ENCODE peak calls at places on chromosomes 5 and 9, in five cellular contexts. One of them, this sample, is unnamed. For H3K27me3, the result is how much of the 10 kb centered on the place peaks cover.

GRCh38 chr9:125525846-125526619 is 181.0 kb downstream of the MAPKAP1 start:
- DNase-seq in AG04450: peak
- DNase-seq in PC-9: no peak
- DNase-seq in endothelial cell of umbilical vein: peak
- DNase-seq in pancreas: no peak
- DNase-seq in this sample: no peak

GRCh38 chr9:97556721-97557605 is 55.5 kb downstream of the TMOD1 start:
- DNase-seq in endothelial cell of umbilical vein: no peak
- DNase-seq in pancreas: peak
- DNase-seq in AG04450: no peak
- DNase-seq in PC-9: no peak
- DNase-seq in this sample: no peak

GRCh38 chr5:32508806-32509805 is 64.6 kb upstream of the ZFR start:
- DNase-seq in pancreas: no peak
- DNase-seq in PC-9: no peak
- DNase-seq in endothelial cell of umbilical vein: no peak
- DNase-seq in AG04450: no peak
- DNase-seq in this sample: no peak

GRCh38 chr5:157611571-157612067 is 36.0 kb upstream of the ADAM19 start:
- DNase-seq in AG04450: no peak
- DNase-seq in PC-9: no peak
- DNase-seq in endothelial cell of umbilical vein: no peak
- DNase-seq in pancreas: no peak
- DNase-seq in this sample: no peak

GRCh38 chr9:19306568-19306967 is 73.5 kb downstream of the RPS6 start:
- DNase-seq in PC-9: no peak
- DNase-seq in endothelial cell of umbilical vein: no peak
- DNase-seq in AG04450: no peak
- DNase-seq in pancreas: no peak
- DNase-seq in this sample: no peak

GRCh38 chr9:127730799-127731410 is 4.2 kb downstream of the TOR2A start:
- DNase-seq in PC-9: no peak
- DNase-seq in AG04450: no peak
- DNase-seq in pancreas: no peak
- DNase-seq in endothelial cell of umbilical vein: no peak
- DNase-seq in this sample: no peak

GRCh38 chr5:175640108-175640507 is 17.8 kb upstream of the HRH2 start:
- DNase-seq in pancreas: no peak
- DNase-seq in endothelial cell of umbilical vein: no peak
- DNase-seq in AG04450: no peak
- DNase-seq in PC-9: no peak
- DNase-seq in this sample: no peak

GRCh38 chr9:136854842-136855460 is 2.8 kb downstream of the MAMDC4 start:
- DNase-seq in endothelial cell of umbilical vein: no peak
- DNase-seq in PC-9: no peak
- DNase-seq in AG04450: no peak
- DNase-seq in pancreas: peak
- DNase-seq in this sample: no peak

GRCh38 chr9:33159058-33159759 is 7.9 kb downstream of the B4GALT1 start:
- DNase-seq in PC-9: no peak
- DNase-seq in pancreas: no peak
- DNase-seq in AG04450: no peak
- DNase-seq in endothelial cell of umbilical vein: peak
- DNase-seq in this sample: no peak

GRCh38 chr9:33159760-33160127 is 7.4 kb downstream of the B4GALT1 start:
- DNase-seq in pancreas: no peak
- DNase-seq in AG04450: no peak
- DNase-seq in endothelial cell of umbilical vein: peak
- DNase-seq in PC-9: peak
- DNase-seq in this sample: no peak

GRCh38 chr9:33157960-33158359 is 9.2 kb downstream of the B4GALT1 start:
- DNase-seq in pancreas: no peak
- DNase-seq in endothelial cell of umbilical vein: no peak
- DNase-seq in AG04450: no peak
- DNase-seq in PC-9: no peak
- DNase-seq in this sample: no peak

GRCh38 chr9:33161011-33161588 is 6.0 kb downstream of the B4GALT1 start:
- DNase-seq in pancreas: peak
- DNase-seq in PC-9: peak
- DNase-seq in AG04450: peak
- DNase-seq in endothelial cell of umbilical vein: peak
- DNase-seq in this sample: no peak

GRCh38 chr9:33158555-33159057 is 8.5 kb downstream of the B4GALT1 start:
- DNase-seq in endothelial cell of umbilical vein: no peak
- DNase-seq in pancreas: no peak
- DNase-seq in PC-9: no peak
- DNase-seq in AG04450: no peak
- DNase-seq in this sample: no peak
- TF ChIP-seq CTCF in endothelial cell of umbilical vein: no peak
- TF ChIP-seq CTCF in pancreas: no peak
- TF ChIP-seq CTCF in PC-9: no peak
- TF ChIP-seq CTCF in AG04450: no peak
- TF ChIP-seq CTCF in this sample: no peak

GRCh38 chr9:72441296-72442211 is 76.5 kb upstream of the ZFAND5 start:
- DNase-seq in pancreas: no peak
- DNase-seq in endothelial cell of umbilical vein: peak
- DNase-seq in AG04450: no peak
- DNase-seq in PC-9: no peak
- DNase-seq in this sample: no peak

GRCh38 chr9:72445291-72446000 is 76.0 kb upstream of the TMC1 start:
- DNase-seq in endothelial cell of umbilical vein: no peak
- DNase-seq in pancreas: no peak
- DNase-seq in AG04450: no peak
- DNase-seq in PC-9: no peak
- DNase-seq in this sample: no peak

GRCh38 chr9:72443855-72444254 is 77.6 kb upstream of the TMC1 start:
- DNase-seq in pancreas: no peak
- DNase-seq in AG04450: no peak
- DNase-seq in PC-9: no peak
- DNase-seq in endothelial cell of umbilical vein: no peak
- DNase-seq in this sample: no peak

GRCh38 chr9:72442212-72442607 is 77.2 kb upstream of the ZFAND5 start:
- DNase-seq in AG04450: peak
- DNase-seq in endothelial cell of umbilical vein: peak
- DNase-seq in pancreas: no peak
- DNase-seq in PC-9: peak
- DNase-seq in this sample: no peak

DNA sequence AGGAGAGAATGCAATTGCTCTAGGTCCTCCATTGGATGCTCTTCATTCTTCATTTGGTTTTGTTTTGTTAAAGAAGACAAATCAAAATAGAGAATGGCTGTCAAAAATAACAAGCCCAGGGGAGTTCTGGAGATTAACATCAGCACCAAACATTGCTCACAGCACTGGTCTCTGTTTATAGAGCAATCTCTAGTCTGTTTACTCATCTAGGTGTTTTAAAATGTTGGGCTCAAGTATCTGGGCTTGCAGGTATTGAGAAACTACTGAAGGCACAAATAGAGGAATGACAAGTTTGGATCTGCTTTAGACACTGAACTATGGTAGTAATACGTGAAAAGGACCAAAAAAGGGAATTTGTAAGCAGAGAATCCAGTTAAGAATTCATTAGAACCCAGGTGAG is 77.0 kb upstream of the TMC1 start:
- DNase-seq in endothelial cell of umbilical vein: no peak
- DNase-seq in AG04450: no peak
- DNase-seq in PC-9: no peak
- DNase-seq in pancreas: no peak
- DNase-seq in this sample: no peak
- H3K27ac ChIP-seq in endothelial cell of umbilical vein: no peak
- H3K27ac ChIP-seq in AG04450: no peak
- H3K27ac ChIP-seq in PC-9: peak
- H3K27ac ChIP-seq in pancreas: no peak
- H3K27ac ChIP-seq in this sample: no peak

GRCh38 chr5:1850324-1851154 is 32.2 kb downstream of the IRX4 start:
- DNase-seq in pancreas: no peak
- DNase-seq in endothelial cell of umbilical vein: no peak
- DNase-seq in PC-9: no peak
- DNase-seq in AG04450: no peak
- DNase-seq in this sample: no peak
- H3K27me3 ChIP-seq in pancreas: under half
- H3K27me3 ChIP-seq in endothelial cell of umbilical vein: under half
- H3K27me3 ChIP-seq in PC-9: half or more
- H3K27me3 ChIP-seq in AG04450: under half
- H3K27me3 ChIP-seq in this sample: under half

GRCh38 chr9:100838857-100839256 is 189.7 kb upstream of the PLPPR1 start:
- DNase-seq in AG04450: no peak
- DNase-seq in endothelial cell of umbilical vein: no peak
- DNase-seq in PC-9: no peak
- DNase-seq in pancreas: no peak
- DNase-seq in this sample: no peak
- TF ChIP-seq CTCF in AG04450: no peak
- TF ChIP-seq CTCF in endothelial cell of umbilical vein: no peak
- TF ChIP-seq CTCF in PC-9: no peak
- TF ChIP-seq CTCF in pancreas: no peak
- TF ChIP-seq CTCF in this sample: no peak